ENCODE peak calls at places on chromosome 3, in five cellular contexts. G is H9, O is trophoblast cell, C is H1, B is neuronal stem cell. H is an unnamed sample.

GRCh38 chr3:56845505-56845904 is 43.8 kb upstream of the ARHGEF3 start:
- DNase-seq in G (no peak), O (no peak), C (no peak), B (no peak), H (peak; percentile 42)

GRCh38 chr3:195717416-195717815 is 3.4 kb upstream of the MUC20 start:
- DNase-seq in G (no peak), O (no peak), C (no peak), B (no peak), H (no peak)

GRCh38 chr3:48503406-48504050 is 446 bp downstream of the SHISA5 start:
- DNase-seq in G (peak; percentile 62), O (peak; percentile 60), C (no peak), B (peak; percentile 33), H (peak; percentile 66)

GRCh38 chr3:160538906-160539305 is 26.5 kb downstream of the KPNA4 start:
- DNase-seq in G (no peak), O (peak; percentile 68), C (no peak), B (no peak), H (no peak)

GRCh38 chr3:178350763-178351162 is 185.5 kb upstream of the KCNMB2 start:
- DNase-seq in G (no peak), O (no peak), C (no peak), B (no peak), H (peak; percentile 31)

GRCh38 chr3:14145236-14145635 is 20.4 kb downstream of the TMEM43 start:
- DNase-seq in G (peak; percentile 19), O (peak; percentile 56), C (no peak), B (no peak), H (peak; percentile 59)

GRCh38 chr3:123488641-123489347 is 39.9 kb upstream of the ADCY5 start:
- DNase-seq in G (no peak), O (no peak), C (no peak), B (no peak), H (no peak)

GRCh38 chr3:65493938-65494337 is 544.8 kb downstream of the MAGI1 start:
- DNase-seq in G (no peak), O (no peak), C (no peak), B (no peak), H (no peak)

GRCh38 chr3:159453036-159453435 is 535.6 kb upstream of the IL12A start:
- DNase-seq in G (no peak), O (peak; percentile 64), C (no peak), B (no peak), H (no peak)

GRCh38 chr3:72155391-72156064 is 370.6 kb upstream of the PROK2 start:
- DNase-seq in G (no peak), O (peak; percentile 95), C (no peak), B (no peak), H (peak; percentile 97)

GRCh38 chr3:111073186-111073585 is 1.6 kb downstream of the NECTIN3 start:
- DNase-seq in G (no peak), O (no peak), C (no peak), B (no peak), H (peak; percentile 55)

GRCh38 chr3:64995857-64996564 is 308.2 kb upstream of the ADAMTS9 start:
- DNase-seq in G (no peak), O (no peak), C (no peak), B (no peak), H (peak; percentile 7)

GRCh38 chr3:17745301-17745700 is 2.9 kb upstream of the TBC1D5 start:
- DNase-seq in G (no peak), O (no peak), C (no peak), B (no peak), H (no peak)

GRCh38 chr3:71398157-71398836 is 185.2 kb downstream of the FOXP1 start:
- DNase-seq in G (no peak), O (no peak), C (no peak), B (no peak), H (no peak)

GRCh38 chr3:62631471-62631870 is 243.7 kb downstream of the CADPS start:
- DNase-seq in G (no peak), O (no peak), C (no peak), B (no peak), H (no peak)

GRCh38 chr3:184234224-184234623 is 4.8 kb downstream of the VWA5B2 start:
- DNase-seq in G (no peak), O (no peak), C (no peak), B (no peak), H (peak; percentile 68)

GRCh38 chr3:169218314-169218983 is 445.1 kb downstream of the MECOM start:
- DNase-seq in G (peak; percentile 49), O (peak; percentile 25), C (no peak), B (no peak), H (peak; percentile 64)

GRCh38 chr3:156382458-156383346 is 172.2 kb downstream of the SSR3 start:
- DNase-seq in G (peak; percentile 70), O (peak; percentile 81), C (no peak), B (no peak), H (peak; percentile 30)

GRCh38 chr3:46668591-46668990 is 24.9 kb downstream of the ALS2CL start:
- DNase-seq in G (peak; percentile 18), O (no peak), C (no peak), B (no peak), H (no peak)

GRCh38 chr3:177673105-177673804 is 476.0 kb upstream of the TBL1XR1 start:
- DNase-seq in G (no peak), O (peak; percentile 29), C (no peak), B (no peak), H (peak; percentile 90)

GRCh38 chr3:69509288-69509687 is 123.4 kb upstream of the FRMD4B start:
- DNase-seq in G (no peak), O (no peak), C (no peak), B (no peak), H (no peak)

GRCh38 chr3:153043729-153044314 is 118.2 kb upstream of the RAP2B start:
- DNase-seq in G (no peak), O (peak; percentile 97), C (no peak), B (no peak), H (peak; percentile 25)

GRCh38 chr3:131907809-131908208 is 127.0 kb downstream of the CPNE4 start:
- DNase-seq in G (no peak), O (no peak), C (no peak), B (no peak), H (no peak)

GRCh38 chr3:158508481-158508880 is 62.5 kb upstream of the MLF1 start:
- DNase-seq in G (no peak), O (peak; percentile 96), C (no peak), B (no peak), H (peak; percentile 86)

GRCh38 chr3:28502555-28502954 is 153.9 kb upstream of the AZI2 start:
- DNase-seq in G (peak; percentile 28), O (no peak), C (no peak), B (no peak), H (no peak)

GRCh38 chr3:46702246-46703012 is 1.2 kb downstream of the TMIE start:
- DNase-seq in G (no peak), O (no peak), C (no peak), B (no peak), H (no peak)

GRCh38 chr3:63998852-63999754 is 24.2 kb downstream of the PSMD6 start:
- DNase-seq in G (no peak), O (no peak), C (no peak), B (no peak), H (no peak)

GRCh38 chr3:140470962-140471361 is 206.9 kb upstream of the TRIM42 start:
- DNase-seq in G (no peak), O (no peak), C (no peak), B (no peak), H (no peak)

GRCh38 chr3:58521002-58521670 is 15.9 kb downstream of the ACOX2 start:
- DNase-seq in G (no peak), O (no peak), C (no peak), B (no peak), H (no peak)

GRCh38 chr3:25663324-25664065 is 1.2 kb downstream of the TOP2B start:
- DNase-seq in G (no peak), O (peak; percentile 32), C (no peak), B (peak; percentile 18), H (peak; percentile 48)

DNA sequence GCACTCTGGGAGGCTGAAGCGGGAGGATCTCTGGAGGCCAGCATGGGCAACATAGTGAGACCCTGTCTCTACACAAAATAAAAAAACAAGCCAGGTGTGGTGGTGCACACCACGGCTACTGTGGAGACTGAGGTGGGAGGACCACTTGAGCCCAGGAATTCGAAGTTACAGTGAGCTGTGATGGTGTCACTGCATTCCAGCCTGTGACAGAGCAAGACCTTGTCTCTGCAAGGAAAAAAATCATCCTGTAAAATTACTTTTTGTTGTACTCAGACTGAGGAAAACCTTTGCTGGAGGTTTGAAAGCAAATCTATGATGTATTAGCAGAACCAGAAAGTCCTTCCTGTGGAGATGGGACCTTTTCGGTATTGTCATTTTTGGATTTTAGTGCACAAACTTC is 63.3 kb downstream of the ATP1B3 start:
- DNase-seq in G (no peak), O (no peak), C (no peak), B (no peak), H (no peak)
- H3K14ac ChIP-seq in G (no peak overlapping the region), O (no peak overlapping the region), C (no peak overlapping the region), B (no peak overlapping the region), H (no peak overlapping the region)

DNA sequence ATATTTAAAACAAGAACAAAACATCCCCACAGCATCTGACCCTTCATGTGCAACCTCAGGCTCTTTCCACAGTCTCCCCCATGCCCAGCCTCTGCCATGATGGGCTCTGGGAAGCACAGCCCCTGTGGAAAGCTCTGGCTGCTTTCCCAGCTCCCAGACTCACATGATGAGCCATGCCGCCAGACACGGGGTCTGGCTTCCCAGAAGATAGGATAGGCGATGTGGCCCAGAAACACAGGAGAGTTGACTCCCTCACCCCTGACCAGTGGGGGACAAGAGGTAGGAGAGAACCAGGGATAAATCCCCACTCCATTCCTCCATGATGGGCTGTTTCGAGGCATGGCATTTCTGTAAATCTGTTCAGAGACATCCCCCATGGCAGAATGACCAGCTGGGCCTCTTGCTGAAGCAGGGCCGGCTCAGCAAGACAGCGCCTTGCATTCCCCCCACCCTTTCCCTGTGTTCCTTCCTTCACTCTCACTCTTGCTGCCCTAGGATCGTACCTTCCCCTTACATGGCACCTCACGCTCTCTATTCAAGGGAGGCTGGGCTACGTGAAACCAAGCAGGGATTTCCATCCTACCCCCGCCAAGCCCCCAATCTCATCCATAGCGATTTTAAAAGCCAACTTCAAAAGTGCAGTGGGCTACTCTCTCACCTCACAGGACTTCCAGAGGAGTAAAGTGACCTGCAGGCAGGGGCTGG is 192.4 kb downstream of the ABHD5 start:
- DNase-seq in G (no peak), O (no peak), C (no peak), B (no peak), H (no peak)
- H2BK12ac ChIP-seq in G (no peak overlapping the region), O (no peak overlapping the region), C (no peak overlapping the region), B (no peak overlapping the region), H (no peak overlapping the region)

GRCh38 chr3:29577250-29577649 is 296.4 kb downstream of the RBMS3 start:
- DNase-seq in G (no peak), O (no peak), C (no peak), B (no peak), H (no peak)
- H3K14ac ChIP-seq in G (no peak overlapping the region), O (no peak overlapping the region), C (no peak overlapping the region), B (no peak overlapping the region), H (no peak overlapping the region)

GRCh38 chr3:138862531-138862923 is 27.8 kb upstream of the PIK3CB start:
- DNase-seq in G (peak; percentile 56), O (peak; percentile 19), C (no peak), B (no peak), H (no peak)
- H2BK12ac ChIP-seq in G (no peak overlapping the region), O (no peak overlapping the region), C (no peak overlapping the region), B (no peak overlapping the region), H (no peak overlapping the region)

DNA sequence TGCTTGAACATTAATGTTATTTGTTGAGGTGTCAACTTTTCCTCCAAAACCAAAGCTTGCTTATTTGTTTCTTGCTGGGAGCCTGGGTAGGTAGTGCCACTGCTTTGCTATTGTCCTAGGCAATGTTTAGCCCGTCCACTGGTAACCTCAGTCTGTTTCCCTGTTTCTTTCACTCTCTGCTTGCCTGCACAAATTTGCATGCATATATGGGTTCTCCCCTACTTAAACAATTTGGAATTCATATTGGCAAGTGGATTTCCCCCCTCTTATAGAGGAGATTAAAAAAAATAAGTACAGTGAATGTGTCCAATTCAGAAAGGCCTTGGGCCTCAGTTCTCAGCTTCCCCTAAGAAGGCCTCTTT is 45.0 kb upstream of the BOC start:
- DNase-seq in G (no peak), O (no peak), C (no peak), B (no peak), H (no peak)
- H3K14ac ChIP-seq in G (no peak overlapping the region), O (peak overlapping the region; percentile 80), C (no peak overlapping the region), B (no peak overlapping the region), H (no peak overlapping the region)

H was measured in mesenchymal stem cell.